ENCODE peak calls at places on chromosomes 1 and 21, in eight cellular contexts. R is cardiac fibroblast, K is mammary epithelial cell, X is bronchial epithelial cell, I is PC-9, D is adrenal gland, V is Peyer's patch, A is endothelial cell. Z is an unnamed sample.

GRCh38 chr21:45923146-45923545 is 58.4 kb upstream of the COL6A1 start:
- DNase-seq in I (peak; percentile 45), D (peak; percentile 71), V (peak; percentile 25), R (peak; percentile 83), K (peak; percentile 44), A (peak; percentile 80), X (peak; percentile 6), Z (peak; percentile 71)

GRCh38 chr1:212328248-212328647 is 43.0 kb downstream of the PPP2R5A start:
- DNase-seq in D (no peak), R (peak; percentile 4), K (no peak), I (no peak), X (no peak), A (no peak), V (no peak), Z (no peak)

GRCh38 chr1:17883136-17883535 is 128.0 kb downstream of the ACTL8 start:
- DNase-seq in V (no peak), X (no peak), A (no peak), R (no peak), D (no peak), K (no peak), I (no peak), Z (no peak)

GRCh38 chr1:113401728-113402127 is 11.4 kb downstream of the MAGI3 start:
- DNase-seq in V (no peak), K (no peak), I (no peak), R (no peak), A (no peak), D (no peak), X (no peak), Z (no peak)

GRCh38 chr1:20578721-20579380 is 10.0 kb upstream of the CDA start:
- DNase-seq in K (peak; percentile 68), I (no peak), D (no peak), X (no peak), A (no peak), V (no peak), R (peak; percentile 47), Z (no peak)

GRCh38 chr1:199157494-199157893 is 518.7 kb downstream of the PTPRC start:
- DNase-seq in R (peak; percentile 59), A (no peak), X (peak; percentile 69), V (no peak), I (peak; percentile 37), K (peak; percentile 67), D (no peak), Z (no peak)

GRCh38 chr1:12201343-12202189 is 28.3 kb upstream of the VPS13D start:
- DNase-seq in V (no peak), I (no peak), A (no peak), K (no peak), R (no peak), X (no peak), D (no peak), Z (no peak)

GRCh38 chr21:26753822-26754221 is 91.4 kb downstream of the ADAMTS1 start:
- DNase-seq in X (no peak), V (no peak), D (no peak), I (no peak), R (no peak), K (no peak), A (no peak), Z (no peak)

GRCh38 chr1:51750218-51750617 is 128.3 kb downstream of the NRDC start:
- DNase-seq in V (no peak), R (peak; percentile 74), I (no peak), X (peak; percentile 38), D (no peak), A (no peak), K (no peak), Z (no peak)

GRCh38 chr1:216604771-216605170 is 118.5 kb downstream of the ESRRG start:
- DNase-seq in D (no peak), K (no peak), I (no peak), V (no peak), R (no peak), X (no peak), A (no peak), Z (no peak)

GRCh38 chr1:182786223-182787001 is 3.2 kb upstream of the NPL start:
- DNase-seq in D (peak; percentile 63), A (peak; percentile 79), K (peak; percentile 43), I (peak; percentile 24), V (peak; percentile 23), R (peak; percentile 83), X (peak; percentile 62), Z (peak; percentile 67)

GRCh38 chr1:78005755-78006154 is 1.0 kb downstream of the DNAJB4 start:
- DNase-seq in V (no peak), D (peak; percentile 51), R (peak; percentile 96), I (no peak), X (peak; percentile 76), A (no peak), K (peak; percentile 68), Z (no peak)

DNA sequence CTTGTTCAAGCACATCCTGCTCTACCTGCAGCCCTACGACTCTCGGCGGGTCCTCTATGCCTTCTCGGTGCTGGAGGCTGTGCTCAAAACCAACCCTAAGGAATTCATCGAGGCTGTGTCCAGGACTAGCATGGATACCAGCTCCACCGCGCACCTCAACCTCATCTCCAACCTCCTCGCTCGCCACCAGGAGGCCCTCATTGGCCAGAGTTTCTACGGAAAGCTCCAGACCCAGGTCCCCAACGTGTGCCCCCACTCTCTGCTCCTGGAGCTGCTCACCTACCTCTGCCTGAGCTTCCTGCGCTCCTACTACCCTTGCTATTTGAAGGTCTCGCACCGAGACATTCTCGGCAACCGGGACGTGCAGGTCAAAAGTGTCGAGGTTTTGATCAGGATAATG is 74.3 kb upstream of the MORC3 start:
- DNase-seq in A (no peak), R (no peak), V (no peak), K (no peak), I (no peak), X (no peak), D (no peak), Z (no peak)
- TF ChIP-seq CTCF in A (no peak), R (no peak), V (no peak), K (no peak), I (no peak), X (no peak), D (no peak), Z (no peak)

GRCh38 chr1:23198373-23198772 is 18.9 kb downstream of the HTR1D start:
- DNase-seq in V (no peak), I (peak; percentile 42), R (peak; percentile 96), X (peak; percentile 96), K (peak; percentile 93), A (no peak), D (no peak), Z (no peak)
- TF ChIP-seq CTCF in V (no peak), I (no peak), R (peak; percentile 14), X (no peak), K (peak; percentile 18), A (no peak), D (no peak), Z (no peak)

DNA sequence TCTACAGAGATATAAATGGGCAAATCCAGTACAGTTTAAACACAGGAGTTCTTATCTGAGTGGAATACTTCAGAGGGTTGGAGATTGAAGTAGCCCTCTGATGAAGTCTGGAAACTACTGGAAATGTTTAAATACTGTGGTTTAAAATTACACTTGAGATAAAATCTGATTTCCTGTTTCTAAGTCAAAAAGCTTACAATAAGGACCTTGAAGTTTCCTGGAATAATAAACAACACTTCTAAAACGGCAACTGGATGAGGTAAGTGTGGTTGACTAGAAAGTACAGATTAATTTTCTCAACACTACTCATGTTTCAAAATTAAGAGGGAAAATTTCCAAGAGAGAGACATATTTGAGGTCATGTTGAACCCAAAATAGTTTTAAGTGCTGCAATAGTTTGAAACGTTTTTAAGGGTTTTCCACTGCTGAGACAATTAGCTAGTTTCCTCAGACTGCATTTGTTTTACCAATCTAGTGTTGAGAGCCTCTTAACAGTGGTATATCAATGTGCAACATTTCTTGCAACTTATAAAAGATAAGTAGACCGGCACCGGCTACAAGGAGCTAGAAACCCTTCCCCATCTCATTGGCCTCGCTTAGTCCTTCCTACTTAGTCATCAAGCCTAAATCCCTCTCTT is 27.4 kb downstream of the KCNA3 start:
- DNase-seq in I (no peak), D (no peak), X (no peak), V (no peak), K (no peak), A (no peak), R (peak; percentile 17), Z (no peak)
- TF ChIP-seq CTCF in I (no peak), D (no peak), X (no peak), V (no peak), K (no peak), A (no peak), R (no peak), Z (no peak)

GRCh38 chr1:74399249-74399648 is 113.2 kb downstream of the LRRC53 start:
- DNase-seq in V (no peak), R (no peak), X (peak; percentile 4), K (no peak), A (no peak), I (no peak), D (no peak), Z (no peak)
- TF ChIP-seq CTCF in V (no peak), R (no peak), X (no peak), K (no peak), A (no peak), I (no peak), D (no peak), Z (no peak)